ENCODE peak calls at places on chromosomes 16 and 17, in nine cellular contexts. R is skeletal muscle cell; V is IMR-90; L is endothelial cell; A is omental fat pad; K is RPMI8226; C is stimulated activated CD4-positive, alpha-beta T cell treated with anti-CD3 and anti-CD28 coated beads, Interleukin-1b, Interleukin-23, amount 100 ng/mL, for 24 hours; W is KBM-7; X is kidney. Q is an unnamed sample.

GRCh38 chr17:32944248-32945020 is 16.5 kb downstream of the TMEM98 start:
- DNase-seq in C (no peak), K (no peak), X (no peak), A (no peak), R (no peak), L (no peak), W (no peak), V (no peak), Q (no peak)

GRCh38 chr16:9489823-9490467 is 398.5 kb downstream of the HAPSTR1 start:
- DNase-seq in A (peak), X (no peak), L (no peak), V (no peak), W (no peak), K (no peak), R (no peak), C (no peak), Q (no peak)

GRCh38 chr16:66617010-66617434 is 12.5 kb downstream of the CMTM3 start:
- DNase-seq in X (no peak), C (no peak), W (no peak), K (no peak), L (no peak), R (no peak), V (peak), A (no peak), Q (no peak)

GRCh38 chr16:84599528-84600202 is 18.2 kb downstream of the COTL1 start:
- DNase-seq in L (peak), K (no peak), X (peak), R (peak), W (peak), A (no peak), C (no peak), V (peak), Q (peak)

GRCh38 chr16:31267332-31268032 is 7.7 kb downstream of the ITGAM start:
- DNase-seq in X (no peak), C (no peak), V (no peak), A (no peak), L (no peak), R (no peak), K (no peak), W (no peak), Q (no peak)

GRCh38 chr16:80883159-80883642 is 78.8 kb upstream of the CDYL2 start:
- DNase-seq in X (no peak), W (no peak), C (no peak), R (no peak), A (no peak), K (no peak), L (no peak), V (no peak), Q (no peak)

GRCh38 chr17:64694207-64694606 is 32.1 kb upstream of the SMURF2 start:
- DNase-seq in L (no peak), C (no peak), V (peak), A (peak), W (no peak), K (peak), X (no peak), R (peak), Q (peak)

GRCh38 chr17:74297941-74298340 is 23.9 kb downstream of the DNAI2 start:
- DNase-seq in X (no peak), L (no peak), K (no peak), R (no peak), W (no peak), V (no peak), A (no peak), C (no peak), Q (no peak)

GRCh38 chr16:69589434-69590269 is 23.9 kb downstream of the NFAT5 start:
- DNase-seq in A (no peak), V (no peak), X (no peak), L (no peak), C (no peak), W (peak), R (no peak), K (no peak), Q (no peak)

GRCh38 chr16:30447512-30448226 is 2.0 kb upstream of the SEPHS2 start:
- DNase-seq in V (no peak), K (no peak), C (no peak), L (no peak), A (no peak), X (no peak), R (no peak), W (no peak), Q (no peak)

GRCh38 chr17:72255481-72255880 is 134.7 kb downstream of the SOX9 start:
- DNase-seq in V (no peak), A (no peak), C (no peak), W (no peak), K (no peak), R (no peak), X (no peak), L (no peak), Q (no peak)

GRCh38 chr17:17719966-17720543 is 38.8 kb downstream of the RAI1 start:
- DNase-seq in A (no peak), X (no peak), W (no peak), V (no peak), C (no peak), K (no peak), R (no peak), L (no peak), Q (no peak)

GRCh38 chr16:340370-341091 is 12.0 kb downstream of the AXIN1 start:
- DNase-seq in X (no peak), R (no peak), A (no peak), W (no peak), V (no peak), C (no peak), K (no peak), L (no peak), Q (no peak)

GRCh38 chr16:89324056-89325010 is 106.8 kb downstream of the ZNF778 start:
- DNase-seq in C (peak), X (peak), K (no peak), L (no peak), A (no peak), R (peak), W (no peak), V (peak), Q (no peak)

GRCh38 chr17:1486802-1487695 is 5.4 kb downstream of the MYO1C start:
- DNase-seq in K (peak), X (peak), L (peak), A (peak), V (no peak), C (peak), R (no peak), W (no peak), Q (peak)

GRCh38 chr16:82187829-82188228 is 17.8 kb upstream of the MPHOSPH6 start:
- DNase-seq in L (no peak), V (no peak), X (no peak), K (no peak), C (no peak), W (no peak), A (no peak), R (no peak), Q (no peak)

GRCh38 chr16:29915590-29916247 is 10.3 kb downstream of the KCTD13 start:
- DNase-seq in C (no peak), A (no peak), X (no peak), V (peak), W (no peak), R (no peak), K (no peak), L (no peak), Q (no peak)

GRCh38 chr17:27247071-27247957 is 46.6 kb upstream of the WSB1 start:
- DNase-seq in W (no peak), X (peak), R (peak), L (no peak), K (peak), C (no peak), V (peak), A (no peak), Q (no peak)

GRCh38 chr16:11793840-11794239 is 3.2 kb downstream of the ZC3H7A start:
- DNase-seq in V (no peak), X (no peak), A (no peak), C (no peak), K (no peak), R (no peak), W (no peak), L (no peak), Q (no peak)

GRCh38 chr16:54774768-54775167 is 155.9 kb upstream of the IRX5 start:
- DNase-seq in V (no peak), K (no peak), C (no peak), A (no peak), W (no peak), L (no peak), X (no peak), R (no peak), Q (no peak)

GRCh38 chr17:80647746-80648145 is 103.1 kb downstream of the RPTOR start:
- DNase-seq in X (no peak), W (no peak), R (peak), L (no peak), K (no peak), V (peak), C (no peak), A (no peak), Q (no peak)

GRCh38 chr17:80899402-80900268 is 92.0 kb upstream of the CHMP6 start:
- DNase-seq in L (peak), R (no peak), A (no peak), C (peak), X (peak), K (peak), V (peak), W (peak), Q (peak)

GRCh38 chr16:56798955-56799354 is 66.1 kb upstream of the SLC12A3 start:
- DNase-seq in X (no peak), C (no peak), W (no peak), R (no peak), A (no peak), K (no peak), L (no peak), V (no peak), Q (no peak)

GRCh38 chr17:50009282-50009681 is 14.3 kb upstream of the DLX3 start:
- DNase-seq in A (no peak), W (no peak), V (no peak), X (no peak), R (no peak), C (no peak), K (no peak), L (no peak), Q (no peak)

GRCh38 chr16:85798901-85799496 is 345 bp downstream of the EMC8 start:
- DNase-seq in C (peak), W (peak), R (no peak), X (peak), V (peak), K (peak), L (peak), A (no peak), Q (no peak)

GRCh38 chr17:50532452-50533024 is at the start of gene EPN3:
- DNase-seq in L (peak), K (no peak), R (no peak), C (no peak), A (no peak), X (peak), W (no peak), V (no peak), Q (no peak)

GRCh38 chr17:39979865-39980401 is 674 bp upstream of the PSMD3 start:
- DNase-seq in V (peak), K (peak), W (no peak), A (no peak), R (no peak), C (no peak), L (peak), X (no peak), Q (no peak)

GRCh38 chr17:34401165-34401564 is 38.1 kb upstream of the CCL1 start:
- DNase-seq in R (no peak), K (no peak), X (no peak), V (no peak), L (no peak), W (no peak), A (no peak), C (no peak), Q (no peak)

Q was measured in CD14-positive monocyte.